ENCODE peak calls at places on chromosomes 5 and 9, in five cellular contexts. Y is cardiac fibroblast, K is sigmoid colon, U is Calu3, O is nephron progenitor cell. X is an unnamed sample.

GRCh38 chr5:7043797-7044196 is 330.6 kb downstream of the TENT4A start:
- DNase-seq in U (no peak), O (no peak), K (no peak), Y (no peak), X (no peak)

GRCh38 chr9:12604154-12604825 is 88.9 kb upstream of the TYRP1 start:
- DNase-seq in O (no peak), U (peak), K (no peak), Y (peak), X (peak)

GRCh38 chr5:141513021-141513626 is 24.2 kb downstream of the PCDHGC5 start:
- DNase-seq in K (no peak), O (peak), U (no peak), Y (peak), X (peak)

GRCh38 chr5:141605523-141606277 is 13.1 kb downstream of the DIAPH1 start:
- DNase-seq in K (peak), O (no peak), Y (peak), U (no peak), X (peak)

GRCh38 chr5:102625446-102625845 is 126.6 kb upstream of the SLCO6A1 start:
- DNase-seq in K (no peak), Y (no peak), U (no peak), O (no peak), X (no peak)

GRCh38 chr9:7316967-7317366 is 482.6 kb downstream of the DMAC1 start:
- DNase-seq in O (no peak), U (no peak), K (no peak), Y (no peak), X (no peak)

GRCh38 chr5:82364497-82364896 is 86.3 kb upstream of the RPS23 start:
- DNase-seq in Y (peak), O (no peak), K (no peak), U (peak), X (peak)

GRCh38 chr9:21454149-21454548 is 13.9 kb downstream of the IFNA1 start:
- DNase-seq in U (no peak), O (no peak), Y (peak), K (no peak), X (peak)

GRCh38 chr9:132411091-132411508 is 1.1 kb downstream of the CFAP77 start:
- DNase-seq in U (peak), Y (peak), K (no peak), O (peak), X (peak)

GRCh38 chr5:171122372-171122771 is 186.7 kb upstream of the TLX3 start:
- DNase-seq in Y (peak), O (no peak), K (no peak), U (peak), X (no peak)

GRCh38 chr9:38033956-38034355 is 35.1 kb downstream of the SHB start:
- DNase-seq in Y (no peak), K (no peak), U (no peak), O (no peak), X (no peak)

GRCh38 chr5:170755679-170756456 is 27.7 kb upstream of the GABRP start:
- DNase-seq in Y (peak), K (no peak), O (no peak), U (peak), X (no peak)

GRCh38 chr5:40679998-40680681 is 425 bp downstream of the PTGER4 start:
- DNase-seq in O (no peak), K (peak), Y (no peak), U (peak), X (no peak)

GRCh38 chr5:97100486-97100885 is 41.9 kb downstream of the LIX1 start:
- DNase-seq in K (no peak), O (no peak), U (no peak), Y (peak), X (no peak)

GRCh38 chr5:90957906-90958305 is 399.3 kb downstream of the ADGRV1 start:
- DNase-seq in K (no peak), O (no peak), Y (no peak), U (no peak), X (no peak)

X was measured in iris pigment epithelial cell.